ENCODE peak calls at places on chromosomes 4 and X, in nine cellular contexts. Q is cardiac fibroblast, J is pancreas, K is bronchial epithelial cell, L is GM23248, C is neural progenitor cell, H is lower leg skin, D is aorta, Y is stomach. O is an unnamed sample.
A peak's percentile ranks its signal among the peaks of the same experiment; 100 is the strongest.

GRCh38 chrX:78746496-78746895 is 1.0 kb upstream of the LPAR4 start:
- DNase-seq in Q (no peak), J (no peak), K (no peak), L (no peak), C (peak; percentile 62), H (no peak), D (no peak), Y (no peak), O (no peak)

GRCh38 chr4:101292901-101293300 is 54.4 kb downstream of the PPP3CA start:
- DNase-seq in Q (peak; percentile 35), J (no peak), K (no peak), L (peak; percentile 69), C (no peak), H (no peak), D (no peak), Y (no peak), O (no peak)

GRCh38 chr4:38366451-38366850 is 297.5 kb upstream of the KLF3 start:
- DNase-seq in Q (peak; percentile 70), J (no peak), K (no peak), L (peak; percentile 16), C (no peak), H (peak; percentile 30), D (peak; percentile 78), Y (no peak), O (no peak)

GRCh38 chr4:166091146-166091545 is 218.1 kb downstream of the TLL1 start:
- DNase-seq in Q (peak; percentile 3), J (no peak), K (no peak), L (no peak), C (no peak), H (no peak), D (no peak), Y (no peak), O (no peak)

GRCh38 chr4:49063670-49064069 is 77.6 kb downstream of the CWH43 start:
- DNase-seq in Q (no peak), J (no peak), K (peak; percentile 44), L (peak; percentile 6), C (no peak), H (no peak), D (no peak), Y (no peak), O (no peak)

GRCh38 chr4:61540944-61541343 is 340.8 kb downstream of the ADGRL3 start:
- DNase-seq in Q (peak; percentile 2), J (no peak), K (no peak), L (no peak), C (no peak), H (no peak), D (no peak), Y (peak; percentile 51), O (no peak)

GRCh38 chrX:17738002-17738713 is 865 bp downstream of the SCML1 start:
- DNase-seq in Q (peak; percentile 14), J (peak; percentile 31), K (peak; percentile 24), L (peak; percentile 49), C (peak; percentile 48), H (peak; percentile 16), D (peak; percentile 55), Y (peak; percentile 35), O (peak; percentile 61)

GRCh38 chr4:14943749-14944148 is 58.5 kb upstream of the CPEB2 start:
- DNase-seq in Q (no peak), J (no peak), K (no peak), L (no peak), C (no peak), H (no peak), D (no peak), Y (no peak), O (no peak)

GRCh38 chr4:165175879-165176278 is 31.5 kb upstream of the KLHL2 start:
- DNase-seq in Q (no peak), J (no peak), K (no peak), L (no peak), C (no peak), H (no peak), D (peak; percentile 51), Y (no peak), O (no peak)

GRCh38 chr4:94168321-94168720 is 39.3 kb upstream of the SMARCAD1 start:
- DNase-seq in Q (no peak), J (no peak), K (no peak), L (no peak), C (no peak), H (no peak), D (no peak), Y (no peak), O (no peak)

GRCh38 chr4:152554742-152555141 is 18.9 kb upstream of the FBXW7 start:
- DNase-seq in Q (no peak), J (no peak), K (no peak), L (no peak), C (no peak), H (no peak), D (no peak), Y (no peak), O (no peak)

GRCh38 chr4:128221556-128221955 is 66.1 kb downstream of the PGRMC2 start:
- DNase-seq in Q (no peak), J (no peak), K (no peak), L (no peak), C (no peak), H (no peak), D (no peak), Y (no peak), O (no peak)

GRCh38 chr4:173424899-173425805 is 26.2 kb upstream of the SCRG1 start:
- DNase-seq in Q (peak; percentile 49), J (no peak), K (no peak), L (peak; percentile 90), C (no peak), H (no peak), D (no peak), Y (no peak), O (no peak)
- H3K4me3 ChIP-seq in Q (no peak overlapping the region), J (no peak overlapping the region), K (no peak overlapping the region), L (peak overlapping the region; percentile 20), C (no peak overlapping the region), H (no peak overlapping the region), D (no peak overlapping the region), Y (no peak overlapping the region), O (no peak overlapping the region)

DNA sequence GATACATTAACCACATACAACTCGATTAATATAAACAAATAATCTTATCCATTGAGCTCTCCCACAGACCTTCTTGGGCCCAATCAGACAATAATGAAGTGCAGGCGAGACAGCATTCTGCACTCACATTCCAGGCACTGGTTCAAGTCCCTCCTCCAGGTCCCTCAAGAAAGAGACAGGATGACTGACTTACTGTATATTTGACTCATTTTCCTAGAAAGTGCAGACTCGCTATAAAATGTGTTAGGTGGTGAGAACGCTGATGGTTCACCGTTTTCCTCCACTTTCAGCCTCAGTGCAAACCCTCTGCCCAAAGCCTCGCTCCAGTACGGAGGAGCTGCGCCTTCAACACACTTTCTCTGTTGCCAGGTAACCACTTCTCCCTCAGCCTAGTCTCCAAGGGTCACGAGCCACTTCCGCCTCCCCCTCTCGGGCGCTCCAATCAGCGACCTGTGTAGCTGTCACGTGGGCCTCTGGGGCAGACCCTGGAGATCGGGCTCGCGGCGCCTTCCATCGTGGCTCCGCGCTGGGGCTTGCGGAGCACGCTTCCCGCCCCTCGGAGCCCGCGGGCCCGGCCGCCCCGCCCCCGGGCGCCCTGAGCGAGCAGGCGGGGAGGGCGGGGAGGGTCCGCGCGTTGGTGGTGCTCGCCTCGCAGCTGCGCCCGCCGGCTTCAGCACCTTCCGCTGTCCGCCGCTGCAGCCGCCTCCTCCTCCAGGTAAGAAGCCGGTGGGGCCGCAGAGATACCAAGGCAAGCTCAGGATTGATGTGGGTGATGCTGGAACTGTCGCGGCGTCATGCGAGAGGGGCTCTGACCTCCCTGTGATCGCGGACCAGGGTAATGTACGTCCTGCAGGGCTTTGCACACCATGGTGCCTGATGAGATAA is at the start of gene WDR17:
- DNase-seq in Q (peak; percentile 67), J (peak; percentile 91), K (peak; percentile 54), L (peak; percentile 74), C (peak; percentile 99), H (peak; percentile 79), D (peak; percentile 92), Y (peak; percentile 79), O (peak; percentile 94)
- H3K4me3 ChIP-seq in Q (peak within 1 kb of the TSS; percentile 45), J (peak within 1 kb of the TSS; percentile 73), K (peak within 1 kb of the TSS; percentile 19), L (peak within 1 kb of the TSS; percentile 72), C (peak within 1 kb of the TSS; percentile 63), H (peak within 1 kb of the TSS; percentile 13), D (peak within 1 kb of the TSS; percentile 58), Y (peak within 1 kb of the TSS; percentile 80), O (peak within 1 kb of the TSS; percentile 59)

GRCh38 chr4:335515-335914 is 2.1 kb upstream of the ZNF141 start:
- DNase-seq in Q (no peak), J (no peak), K (no peak), L (no peak), C (no peak), H (no peak), D (no peak), Y (no peak), O (no peak)
- H3K4me3 ChIP-seq in Q (no peak overlapping the region), J (no peak overlapping the region), K (no peak overlapping the region), L (peak overlapping the region; percentile 89), C (no peak overlapping the region), H (no peak overlapping the region), D (no peak overlapping the region), Y (no peak overlapping the region), O (no peak overlapping the region)

GRCh38 chr4:168811207-168811606 is 198.8 kb downstream of the CBR4 start:
- DNase-seq in Q (no peak), J (no peak), K (peak; percentile 85), L (no peak), C (no peak), H (no peak), D (no peak), Y (peak; percentile 37), O (no peak)

GRCh38 chr4:168815373-168816345 is 194.4 kb downstream of the CBR4 start:
- DNase-seq in Q (peak; percentile 57), J (no peak), K (no peak), L (no peak), C (peak; percentile 68), H (no peak), D (no peak), Y (no peak), O (no peak)

GRCh38 chr4:168812806-168813205 is 197.2 kb downstream of the CBR4 start:
- DNase-seq in Q (no peak), J (no peak), K (no peak), L (no peak), C (peak; percentile 56), H (no peak), D (no peak), Y (no peak), O (no peak)

GRCh38 chr4:168817418-168817817 is 192.6 kb downstream of the CBR4 start:
- DNase-seq in Q (no peak), J (no peak), K (no peak), L (no peak), C (no peak), H (no peak), D (no peak), Y (no peak), O (no peak)

DNA sequence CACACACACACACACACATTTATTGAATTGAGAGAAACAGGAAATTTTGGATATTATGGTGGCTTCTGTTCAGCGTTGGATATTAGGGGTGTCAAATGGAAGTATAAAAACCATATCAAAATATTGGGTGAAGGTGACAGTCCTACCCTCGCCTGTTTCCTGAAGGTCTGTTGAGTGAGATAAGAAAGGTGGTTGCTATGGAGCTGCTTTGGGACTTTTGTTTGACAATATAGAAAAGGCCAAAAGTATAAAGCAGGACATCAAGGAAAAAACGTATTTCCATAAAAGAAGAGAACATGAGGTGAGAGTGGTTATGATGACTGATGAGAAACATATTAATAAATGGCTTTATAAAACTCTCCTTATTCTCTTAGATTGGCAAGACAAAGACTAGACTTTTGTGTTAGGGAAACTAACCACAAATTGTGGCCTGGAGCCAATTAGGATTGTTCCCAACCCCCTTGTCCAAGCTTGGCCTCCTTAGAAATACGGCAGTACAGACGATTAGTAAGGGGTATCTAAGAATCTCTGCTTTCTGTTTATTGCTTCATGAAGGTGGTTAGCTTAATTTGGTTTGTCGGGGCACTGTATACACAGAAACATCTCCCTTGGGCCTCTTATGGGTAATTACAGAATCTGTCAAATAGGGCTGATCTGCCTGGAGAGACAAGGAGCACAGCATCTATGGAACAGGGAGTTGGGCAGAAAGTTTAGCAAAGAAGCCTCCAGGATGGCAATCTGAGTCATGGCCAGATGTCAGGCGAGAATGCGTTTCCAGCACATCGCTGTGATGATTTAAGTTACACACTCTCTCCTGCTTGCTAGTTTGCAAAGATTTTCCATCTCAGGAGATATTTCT is 198.0 kb downstream of the CBR4 start:
- DNase-seq in Q (peak; percentile 60), J (no peak), K (peak; percentile 51), L (peak; percentile 79), C (no peak), H (no peak), D (no peak), Y (no peak), O (no peak)
- H3K4me3 ChIP-seq in Q (no peak overlapping the region), J (no peak overlapping the region), K (no peak overlapping the region), L (no peak overlapping the region), C (no peak overlapping the region), H (no peak overlapping the region), D (no peak overlapping the region), Y (no peak overlapping the region), O (no peak overlapping the region)

O was measured in left lung.